ENCODE peak calls at places on chromosomes 5 and 9, in six cellular contexts. One of them, this sample, is unnamed.

GRCh38 chr5:592158-592557 is 20.0 kb upstream of the CEP72 start:
- DNase-seq in psoas muscle: no peak
- DNase-seq in heart left ventricle: no peak
- DNase-seq in sigmoid colon: peak; percentile 33
- DNase-seq in fibroblast of lung: no peak
- DNase-seq in mammary epithelial cell: no peak
- DNase-seq in this sample: peak; percentile 26

GRCh38 chr5:145479862-145480261 is 355.3 kb downstream of the PRELID2 start:
- DNase-seq in psoas muscle: no peak
- DNase-seq in heart left ventricle: no peak
- DNase-seq in sigmoid colon: no peak
- DNase-seq in fibroblast of lung: peak; percentile 43
- DNase-seq in mammary epithelial cell: peak; percentile 33
- DNase-seq in this sample: no peak

GRCh38 chr9:89475891-89476440 is 21.9 kb downstream of the SEMA4D start:
- DNase-seq in psoas muscle: no peak
- DNase-seq in heart left ventricle: no peak
- DNase-seq in sigmoid colon: peak; percentile 22
- DNase-seq in fibroblast of lung: no peak
- DNase-seq in mammary epithelial cell: no peak
- DNase-seq in this sample: no peak

GRCh38 chr5:160064979-160065619 is 54.2 kb downstream of the PWWP2A start:
- DNase-seq in psoas muscle: no peak
- DNase-seq in heart left ventricle: no peak
- DNase-seq in sigmoid colon: no peak
- DNase-seq in fibroblast of lung: no peak
- DNase-seq in mammary epithelial cell: peak; percentile 77
- DNase-seq in this sample: no peak

GRCh38 chr5:21823076-21823574 is 1030.0 kb downstream of the CDH12 start:
- DNase-seq in psoas muscle: no peak
- DNase-seq in heart left ventricle: no peak
- DNase-seq in sigmoid colon: no peak
- DNase-seq in fibroblast of lung: no peak
- DNase-seq in mammary epithelial cell: no peak
- DNase-seq in this sample: no peak

GRCh38 chr9:93652604-93653592 is 76.5 kb downstream of the PHF2 start:
- DNase-seq in psoas muscle: no peak
- DNase-seq in heart left ventricle: no peak
- DNase-seq in sigmoid colon: peak; percentile 59
- DNase-seq in fibroblast of lung: no peak
- DNase-seq in mammary epithelial cell: no peak
- DNase-seq in this sample: peak; percentile 3

GRCh38 chr5:68424799-68425537 is 209.4 kb downstream of the PIK3R1 start:
- DNase-seq in psoas muscle: no peak
- DNase-seq in heart left ventricle: no peak
- DNase-seq in sigmoid colon: no peak
- DNase-seq in fibroblast of lung: peak; percentile 76
- DNase-seq in mammary epithelial cell: peak; percentile 73
- DNase-seq in this sample: peak; percentile 18

GRCh38 chr9:35852267-35852815 is 17.9 kb downstream of the OR13J1 start:
- DNase-seq in psoas muscle: no peak
- DNase-seq in heart left ventricle: peak; percentile 4
- DNase-seq in sigmoid colon: no peak
- DNase-seq in fibroblast of lung: no peak
- DNase-seq in mammary epithelial cell: no peak
- DNase-seq in this sample: no peak

GRCh38 chr9:68560131-68560844 is 19.6 kb upstream of the TMEM252 start:
- DNase-seq in psoas muscle: peak; percentile 39
- DNase-seq in heart left ventricle: peak; percentile 54
- DNase-seq in sigmoid colon: peak; percentile 83
- DNase-seq in fibroblast of lung: peak; percentile 6
- DNase-seq in mammary epithelial cell: no peak
- DNase-seq in this sample: peak; percentile 43

GRCh38 chr9:1460143-1460769 is 410.1 kb downstream of the DMRT2 start:
- DNase-seq in psoas muscle: no peak
- DNase-seq in heart left ventricle: no peak
- DNase-seq in sigmoid colon: no peak
- DNase-seq in fibroblast of lung: no peak
- DNase-seq in mammary epithelial cell: peak; percentile 2
- DNase-seq in this sample: peak; percentile 7

GRCh38 chr5:7868427-7868772 is 431 bp downstream of the FASTKD3 start:
- DNase-seq in psoas muscle: no peak
- DNase-seq in heart left ventricle: no peak
- DNase-seq in sigmoid colon: no peak
- DNase-seq in fibroblast of lung: no peak
- DNase-seq in mammary epithelial cell: no peak
- DNase-seq in this sample: no peak

GRCh38 chr5:151164687-151165392 is 7.3 kb upstream of the ANXA6 start:
- DNase-seq in psoas muscle: peak; percentile 73
- DNase-seq in heart left ventricle: peak; percentile 74
- DNase-seq in sigmoid colon: peak; percentile 91
- DNase-seq in fibroblast of lung: peak; percentile 58
- DNase-seq in mammary epithelial cell: peak; percentile 60
- DNase-seq in this sample: peak; percentile 73

GRCh38 chr5:154211611-154212390 is 21.3 kb downstream of the GALNT10 start:
- DNase-seq in psoas muscle: no peak
- DNase-seq in heart left ventricle: no peak
- DNase-seq in sigmoid colon: no peak
- DNase-seq in fibroblast of lung: peak; percentile 92
- DNase-seq in mammary epithelial cell: no peak
- DNase-seq in this sample: no peak

DNA sequence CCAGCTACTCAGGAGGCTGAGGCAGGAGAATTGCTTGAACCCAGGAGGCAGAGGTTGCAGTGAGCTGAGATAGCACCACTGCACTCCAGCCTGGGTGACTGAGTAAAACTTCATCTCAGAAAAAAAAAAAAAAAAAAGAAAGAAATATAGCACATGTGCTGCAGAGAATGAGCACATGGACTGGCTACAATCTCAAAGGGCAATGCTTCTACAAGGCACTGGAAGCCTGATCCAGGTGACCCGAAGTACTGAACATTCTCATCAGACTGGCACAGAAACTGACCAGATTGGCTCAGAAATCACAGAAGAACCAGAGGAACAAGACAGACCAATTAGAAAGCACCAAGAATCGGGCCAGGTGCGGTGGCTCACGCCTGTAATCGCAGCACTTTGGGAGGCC is 4.8 kb downstream of the DYNC2I2 start:
- DNase-seq in psoas muscle: no peak
- DNase-seq in heart left ventricle: no peak
- DNase-seq in sigmoid colon: no peak
- DNase-seq in fibroblast of lung: no peak
- DNase-seq in mammary epithelial cell: no peak
- DNase-seq in this sample: no peak
- TF ChIP-seq CTCF in psoas muscle: no peak
- TF ChIP-seq CTCF in heart left ventricle: no peak
- TF ChIP-seq CTCF in sigmoid colon: no peak
- TF ChIP-seq CTCF in fibroblast of lung: no peak
- TF ChIP-seq CTCF in mammary epithelial cell: no peak
- TF ChIP-seq CTCF in this sample: no peak

GRCh38 chr5:179271821-179272325 is 73.4 kb downstream of the ADAMTS2 start:
- DNase-seq in psoas muscle: peak; percentile 8
- DNase-seq in heart left ventricle: peak; percentile 17
- DNase-seq in sigmoid colon: peak; percentile 61
- DNase-seq in fibroblast of lung: no peak
- DNase-seq in mammary epithelial cell: no peak
- DNase-seq in this sample: no peak

GRCh38 chr5:179272326-179273073 is 72.8 kb downstream of the ADAMTS2 start:
- DNase-seq in psoas muscle: peak; percentile 15
- DNase-seq in heart left ventricle: no peak
- DNase-seq in sigmoid colon: peak; percentile 64
- DNase-seq in fibroblast of lung: no peak
- DNase-seq in mammary epithelial cell: no peak
- DNase-seq in this sample: no peak

GRCh38 chr5:179274321-179275315 is 70.6 kb downstream of the ADAMTS2 start:
- DNase-seq in psoas muscle: peak; percentile 13
- DNase-seq in heart left ventricle: no peak
- DNase-seq in sigmoid colon: peak; percentile 60
- DNase-seq in fibroblast of lung: no peak
- DNase-seq in mammary epithelial cell: no peak
- DNase-seq in this sample: no peak

GRCh38 chr5:179273441-179274145 is 71.7 kb downstream of the ADAMTS2 start:
- DNase-seq in psoas muscle: peak; percentile 8
- DNase-seq in heart left ventricle: no peak
- DNase-seq in sigmoid colon: peak; percentile 60
- DNase-seq in fibroblast of lung: no peak
- DNase-seq in mammary epithelial cell: no peak
- DNase-seq in this sample: no peak

DNA sequence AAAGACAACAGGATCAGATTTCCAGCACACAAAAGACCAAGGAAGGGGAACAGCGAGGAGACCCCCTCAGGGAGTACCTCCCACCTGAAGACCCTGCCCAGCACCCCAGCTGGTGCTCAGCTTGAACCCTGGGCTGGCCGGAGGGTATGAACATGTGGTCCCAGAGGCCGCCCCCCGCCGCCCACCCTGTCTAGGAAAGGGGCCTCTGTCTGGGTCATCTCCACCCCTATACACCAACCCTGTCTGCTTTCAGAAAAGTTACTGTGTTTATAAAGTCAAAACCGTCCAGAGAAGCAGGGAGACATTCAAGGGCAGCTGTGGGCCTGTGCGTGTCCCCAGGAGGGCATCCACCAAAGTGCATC is 72.2 kb downstream of the ADAMTS2 start:
- DNase-seq in psoas muscle: peak; percentile 7
- DNase-seq in heart left ventricle: no peak
- DNase-seq in sigmoid colon: peak; percentile 56
- DNase-seq in fibroblast of lung: no peak
- DNase-seq in mammary epithelial cell: no peak
- DNase-seq in this sample: no peak
- H3K27ac ChIP-seq in psoas muscle: no peak overlapping the region
- H3K27ac ChIP-seq in heart left ventricle: peak overlapping the region; percentile 18
- H3K27ac ChIP-seq in sigmoid colon: peak overlapping the region; percentile 74
- H3K27ac ChIP-seq in fibroblast of lung: peak overlapping the region; percentile 58
- H3K27ac ChIP-seq in mammary epithelial cell: no peak overlapping the region
- H3K27ac ChIP-seq in this sample: no peak overlapping the region

DNA sequence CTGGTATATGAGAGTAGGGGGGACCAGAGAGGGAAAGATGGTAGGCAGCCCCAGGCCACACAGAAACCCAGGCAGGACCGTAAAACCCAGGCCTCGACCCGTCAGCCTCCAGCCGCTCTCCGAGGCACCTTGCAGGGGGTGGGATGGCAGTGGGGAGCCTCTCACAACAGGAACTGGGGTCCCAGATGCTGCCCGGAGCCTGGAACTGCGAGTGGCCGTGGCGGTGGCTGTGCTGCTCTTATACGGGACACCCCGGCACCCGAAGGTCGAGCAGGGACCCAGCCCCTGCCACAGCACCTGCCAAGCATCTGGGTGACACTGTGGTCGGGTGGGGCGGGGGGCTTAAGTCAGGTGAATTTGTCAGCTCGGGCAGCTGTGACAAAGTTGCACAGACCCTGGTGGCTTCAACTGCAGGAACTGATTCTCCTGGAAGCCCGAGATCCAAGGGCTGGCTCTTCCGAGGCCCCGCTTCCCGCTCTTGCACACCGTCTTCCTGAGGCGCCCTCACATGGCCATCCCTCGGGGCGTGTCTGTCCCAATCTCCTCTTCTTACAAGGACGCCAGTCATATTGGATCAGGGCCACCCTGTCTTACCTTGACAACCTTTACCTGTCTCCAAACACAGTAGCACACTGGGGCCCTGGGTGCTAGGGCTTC is 47.6 kb upstream of the EGFL7 start:
- DNase-seq in psoas muscle: no peak
- DNase-seq in heart left ventricle: no peak
- DNase-seq in sigmoid colon: no peak
- DNase-seq in fibroblast of lung: peak; percentile 23
- DNase-seq in mammary epithelial cell: no peak
- DNase-seq in this sample: peak; percentile 69
- TF ChIP-seq CTCF in psoas muscle: no peak
- TF ChIP-seq CTCF in heart left ventricle: no peak
- TF ChIP-seq CTCF in sigmoid colon: no peak
- TF ChIP-seq CTCF in fibroblast of lung: no peak
- TF ChIP-seq CTCF in mammary epithelial cell: no peak
- TF ChIP-seq CTCF in this sample: peak; percentile 42

GRCh38 chr5:93821892-93822291 is 80.5 kb upstream of the POU5F2 start:
- DNase-seq in psoas muscle: no peak
- DNase-seq in heart left ventricle: no peak
- DNase-seq in sigmoid colon: no peak
- DNase-seq in fibroblast of lung: no peak
- DNase-seq in mammary epithelial cell: no peak
- DNase-seq in this sample: no peak

GRCh38 chr5:93819666-93820065 is 78.3 kb upstream of the POU5F2 start:
- DNase-seq in psoas muscle: no peak
- DNase-seq in heart left ventricle: no peak
- DNase-seq in sigmoid colon: no peak
- DNase-seq in fibroblast of lung: no peak
- DNase-seq in mammary epithelial cell: no peak
- DNase-seq in this sample: no peak
- H3K27ac ChIP-seq in psoas muscle: no peak overlapping the region
- H3K27ac ChIP-seq in heart left ventricle: no peak overlapping the region
- H3K27ac ChIP-seq in sigmoid colon: no peak overlapping the region
- H3K27ac ChIP-seq in fibroblast of lung: no peak overlapping the region
- H3K27ac ChIP-seq in mammary epithelial cell: no peak overlapping the region
- H3K27ac ChIP-seq in this sample: no peak overlapping the region

GRCh38 chr9:83707518-83707767 is 315 bp downstream of the UBQLN1 start:
- DNase-seq in psoas muscle: peak; percentile 84
- DNase-seq in heart left ventricle: no peak
- DNase-seq in sigmoid colon: no peak
- DNase-seq in fibroblast of lung: peak; percentile 81
- DNase-seq in mammary epithelial cell: peak; percentile 84
- DNase-seq in this sample: no peak

GRCh38 chr9:83714316-83714715 is 6.6 kb upstream of the UBQLN1 start:
- DNase-seq in psoas muscle: no peak
- DNase-seq in heart left ventricle: no peak
- DNase-seq in sigmoid colon: no peak
- DNase-seq in fibroblast of lung: no peak
- DNase-seq in mammary epithelial cell: no peak
- DNase-seq in this sample: no peak

GRCh38 chr9:83707768-83708514 is at the start of gene UBQLN1:
- DNase-seq in psoas muscle: peak; percentile 94
- DNase-seq in heart left ventricle: peak; percentile 95
- DNase-seq in sigmoid colon: peak; percentile 98
- DNase-seq in fibroblast of lung: peak; percentile 93
- DNase-seq in mammary epithelial cell: peak; percentile 89
- DNase-seq in this sample: peak; percentile 92

GRCh38 chr9:83706703-83707517 is 848 bp downstream of the UBQLN1 start:
- DNase-seq in psoas muscle: peak; percentile 46
- DNase-seq in heart left ventricle: peak; percentile 49
- DNase-seq in sigmoid colon: peak; percentile 71
- DNase-seq in fibroblast of lung: peak; percentile 54
- DNase-seq in mammary epithelial cell: peak; percentile 12
- DNase-seq in this sample: peak; percentile 51

DNA sequence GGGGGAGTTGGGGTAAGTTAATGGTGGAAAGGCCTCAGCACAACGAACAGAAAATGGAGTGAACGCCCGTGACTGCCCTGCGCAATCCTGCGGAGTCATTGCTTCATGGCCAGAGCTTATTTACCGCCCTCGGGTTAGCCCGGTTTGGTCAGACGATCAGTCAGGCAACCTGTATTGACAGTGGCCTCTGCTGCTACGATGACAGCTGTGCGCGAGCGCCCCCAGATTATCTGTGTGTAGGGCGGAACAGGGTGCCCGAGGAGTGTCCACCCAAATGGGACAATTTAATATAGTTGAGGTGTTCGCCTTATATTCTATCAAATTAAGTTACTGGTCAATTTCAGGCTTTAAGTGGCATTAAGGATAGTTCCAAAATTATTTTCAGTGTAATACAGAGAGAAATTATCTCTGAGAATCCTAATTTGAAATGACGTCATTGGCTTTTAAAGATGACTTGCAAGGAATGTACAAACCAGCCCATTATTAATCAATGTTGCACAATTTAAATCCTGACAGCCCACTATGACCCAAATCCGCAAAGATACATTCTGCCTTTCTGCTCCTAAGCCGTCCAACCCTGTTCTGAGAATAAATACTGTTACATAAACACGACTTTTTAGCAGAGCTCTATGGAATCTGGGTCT is 879 bp upstream of the UBQLN1 start:
- DNase-seq in psoas muscle: peak; percentile 83
- DNase-seq in heart left ventricle: peak; percentile 66
- DNase-seq in sigmoid colon: peak; percentile 91
- DNase-seq in fibroblast of lung: peak; percentile 40
- DNase-seq in mammary epithelial cell: peak; percentile 63
- DNase-seq in this sample: peak; percentile 74
- TF ChIP-seq CTCF in psoas muscle: peak; percentile 20
- TF ChIP-seq CTCF in heart left ventricle: no peak
- TF ChIP-seq CTCF in sigmoid colon: no peak
- TF ChIP-seq CTCF in fibroblast of lung: no peak
- TF ChIP-seq CTCF in mammary epithelial cell: no peak
- TF ChIP-seq CTCF in this sample: peak; percentile 34